ENCODE peak calls at places on chromosomes 5 and 9, in four cellular contexts. U, R, P and M are unnamed samples.

GRCh38 chr9:133654736-133655657 is 18.8 kb downstream of the DBH start:
- DNase-seq in R (no peak), U (no peak), P (no peak), M (no peak)

GRCh38 chr5:135042595-135042994 is 8.6 kb upstream of the PITX1 start:
- DNase-seq in R (no peak), U (no peak), P (no peak), M (no peak)

GRCh38 chr9:75369989-75370388 is 281.7 kb downstream of the OSTF1 start:
- DNase-seq in U (no peak), R (no peak), P (no peak), M (no peak)

GRCh38 chr5:134554319-134555222 is 29.1 kb downstream of the JADE2 start:
- DNase-seq in P (peak), U (no peak), R (peak), M (peak)

GRCh38 chr5:157607371-157608161 is 32.0 kb upstream of the ADAM19 start:
- DNase-seq in U (peak), R (no peak), P (no peak), M (peak)

GRCh38 chr9:81565144-81565543 is 124.2 kb downstream of the TLE1 start:
- DNase-seq in R (no peak), U (no peak), P (no peak), M (no peak)

GRCh38 chr5:157347301-157348048 is 81.6 kb downstream of the CYFIP2 start:
- DNase-seq in R (no peak), P (no peak), U (no peak), M (no peak)

GRCh38 chr5:136666970-136667620 is 301.8 kb upstream of the TRPC7 start:
- DNase-seq in R (no peak), U (no peak), P (no peak), M (no peak)

GRCh38 chr9:89777544-89777943 is 172.7 kb downstream of the GADD45G start:
- DNase-seq in U (no peak), R (no peak), P (peak), M (no peak)